ENCODE peak calls at places on chromosomes 7 and 10, in ten cellular contexts. M is fibroblast of lung; U is GM13976; B is natural killer cell; I is AG10803; O is CD4-positive, alpha-beta T cell; K is tibial artery; V is upper lobe of right lung; L is hepatocyte; H is lower lobe of right lung. F is an unnamed sample.

GRCh38 chr7:46208635-46209525 is 287.8 kb upstream of the IGFBP3 start:
- DNase-seq in U (no peak), H (no peak), M (no peak), K (no peak), O (no peak), I (peak; percentile 53), V (no peak), L (no peak), B (no peak), F (no peak)

GRCh38 chr10:33385686-33386085 is 51.2 kb upstream of the NRP1 start:
- DNase-seq in O (no peak), B (no peak), I (no peak), L (no peak), U (no peak), K (no peak), H (no peak), M (no peak), V (no peak), F (no peak)

GRCh38 chr10:124605481-124605855 is 138.7 kb downstream of the FAM53B start:
- DNase-seq in L (no peak), I (no peak), V (no peak), B (no peak), H (no peak), O (no peak), K (no peak), U (no peak), M (no peak), F (no peak)

GRCh38 chr10:13759167-13759566 is 172.4 kb downstream of the PRPF18 start:
- DNase-seq in H (no peak), I (peak; percentile 45), K (no peak), L (no peak), U (no peak), B (no peak), O (no peak), V (no peak), M (peak; percentile 72), F (peak; percentile 30)

GRCh38 chr7:124032369-124033092 is at the start of gene TMEM229A:
- DNase-seq in U (peak; percentile 50), B (no peak), V (peak; percentile 68), M (peak; percentile 48), O (no peak), K (no peak), I (peak; percentile 14), L (peak; percentile 84), H (peak; percentile 48), F (peak; percentile 49)

GRCh38 chr10:111118758-111119157 is 41.9 kb downstream of the ADRA2A start:
- DNase-seq in L (no peak), K (no peak), M (no peak), I (no peak), H (no peak), O (no peak), B (no peak), U (no peak), V (peak; percentile 23), F (no peak)

GRCh38 chr10:100730739-100731602 is 14.4 kb upstream of the PAX2 start:
- DNase-seq in O (no peak), H (no peak), I (peak; percentile 34), V (peak; percentile 69), M (peak; percentile 18), B (no peak), U (peak; percentile 80), L (peak; percentile 53), K (no peak), F (no peak)

GRCh38 chr7:526474-527034 is 6.9 kb upstream of the PDGFA start:
- DNase-seq in L (no peak), K (no peak), B (no peak), U (no peak), V (no peak), H (no peak), O (no peak), M (no peak), I (no peak), F (no peak)

GRCh38 chr10:112907893-112908292 is 42.2 kb upstream of the TCF7L2 start:
- DNase-seq in H (no peak), B (no peak), O (no peak), I (peak; percentile 13), U (no peak), V (no peak), K (no peak), M (peak; percentile 10), L (no peak), F (no peak)

GRCh38 chr7:151632750-151633515 is 113.2 kb upstream of the RHEB start:
- DNase-seq in U (peak; percentile 73), B (peak; percentile 50), O (peak; percentile 26), K (peak; percentile 50), H (peak; percentile 81), V (peak; percentile 83), M (peak; percentile 55), I (peak; percentile 56), L (peak; percentile 48), F (peak; percentile 20)

GRCh38 chr10:1660815-1661214 is 76.5 kb downstream of the ADARB2 start:
- DNase-seq in K (no peak), O (no peak), V (no peak), L (no peak), I (no peak), B (no peak), U (no peak), M (no peak), H (no peak), F (no peak)

GRCh38 chr10:23437987-23438546 is 808 bp upstream of the OTUD1 start:
- DNase-seq in V (no peak), B (no peak), L (no peak), H (no peak), U (no peak), O (no peak), K (no peak), I (no peak), M (no peak), F (no peak)

GRCh38 chr10:23439920-23440875 is 1.3 kb downstream of the OTUD1 start:
- DNase-seq in V (peak; percentile 76), H (peak; percentile 69), L (peak; percentile 58), U (no peak), O (no peak), K (peak; percentile 36), M (peak; percentile 34), I (peak; percentile 38), B (peak; percentile 44), F (peak; percentile 17)

GRCh38 chr10:23439452-23439919 is 611 bp downstream of the OTUD1 start:
- DNase-seq in H (no peak), V (no peak), O (peak; percentile 16), L (no peak), M (peak; percentile 15), I (peak; percentile 6), K (no peak), U (peak; percentile 59), B (no peak), F (no peak)

GRCh38 chr10:23435378-23435777 is 3.5 kb upstream of the OTUD1 start:
- DNase-seq in U (no peak), K (no peak), M (no peak), I (no peak), O (no peak), L (no peak), B (no peak), V (no peak), H (no peak), F (no peak)

DNA sequence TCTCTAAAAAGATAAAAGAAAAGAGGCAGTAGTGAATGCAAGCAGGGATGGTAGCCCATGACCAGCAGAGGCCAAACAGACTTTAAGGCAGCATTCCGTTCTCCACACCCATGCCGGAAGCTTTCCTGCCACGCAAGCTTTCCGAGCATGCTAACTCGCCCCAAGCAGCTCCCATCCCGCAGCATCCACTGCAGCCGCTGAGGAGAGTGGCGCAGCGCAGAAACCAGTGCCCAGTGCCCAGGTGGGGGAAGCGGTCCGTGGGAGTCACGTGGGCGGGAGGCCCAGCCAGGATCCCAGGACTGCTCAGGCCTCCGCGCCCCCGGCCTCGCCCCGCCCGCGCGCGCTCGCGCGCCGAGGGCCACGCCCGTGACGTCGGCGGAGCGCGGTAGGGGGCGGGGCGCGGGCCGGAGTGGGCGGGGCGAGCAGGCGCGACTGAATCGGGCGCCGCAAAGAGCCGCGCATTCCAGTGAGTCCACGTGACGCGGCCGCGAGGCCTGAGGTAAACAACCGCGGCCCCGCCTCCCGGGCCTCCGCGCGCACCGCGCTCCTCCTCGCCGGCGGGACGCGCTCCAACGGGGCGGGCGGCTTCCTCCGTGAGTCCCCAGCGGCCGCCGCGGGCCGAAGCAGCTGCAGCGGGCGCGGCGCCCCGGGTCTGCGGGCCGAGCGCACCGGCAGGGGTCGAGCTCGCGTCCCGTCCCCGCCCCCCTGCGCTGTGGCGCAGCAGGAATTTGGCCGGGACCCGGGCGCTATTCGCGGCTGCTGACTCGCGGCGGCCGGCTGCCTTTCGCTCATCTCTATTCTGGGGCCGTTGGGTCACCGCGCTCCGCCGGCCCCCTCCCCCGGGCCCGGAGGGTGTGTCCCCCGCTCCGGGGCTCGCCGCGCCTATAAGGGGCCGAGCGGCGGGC is at the start of gene OTUD1:
- DNase-seq in M (peak; percentile 86), L (peak; percentile 98), B (peak; percentile 92), H (peak; percentile 99), O (peak; percentile 90), U (peak; percentile 95), K (peak; percentile 97), V (peak; percentile 99), I (peak; percentile 93), F (peak; percentile 93)
- TF ChIP-seq CTCF in M (no peak), L (peak; percentile 16), B (no peak), H (peak; percentile 16), O (no peak), U (no peak), K (peak; percentile 11), V (no peak), I (peak; percentile 1), F (peak; percentile 22)

GRCh38 chr7:141974831-141975230 is 1.3 kb upstream of the TAS2R38 start:
- DNase-seq in L (peak; percentile 44), M (no peak), H (no peak), K (no peak), B (no peak), O (no peak), V (no peak), U (no peak), I (no peak), F (no peak)
- TF ChIP-seq CTCF in L (peak; percentile 54), M (no peak), H (no peak), K (no peak), B (peak; percentile 49), O (no peak), V (no peak), U (peak; percentile 16), I (peak; percentile 8), F (peak; percentile 66)

GRCh38 chr7:40833541-40834234 is 698.9 kb downstream of the SUGCT start:
- DNase-seq in H (no peak), I (peak; percentile 30), U (no peak), O (no peak), M (no peak), L (no peak), V (no peak), K (no peak), B (no peak), F (no peak)
- TF ChIP-seq CTCF in H (no peak), I (peak; percentile 52), U (no peak), O (no peak), M (peak; percentile 44), L (peak; percentile 39), V (no peak), K (no peak), B (no peak), F (no peak)

DNA sequence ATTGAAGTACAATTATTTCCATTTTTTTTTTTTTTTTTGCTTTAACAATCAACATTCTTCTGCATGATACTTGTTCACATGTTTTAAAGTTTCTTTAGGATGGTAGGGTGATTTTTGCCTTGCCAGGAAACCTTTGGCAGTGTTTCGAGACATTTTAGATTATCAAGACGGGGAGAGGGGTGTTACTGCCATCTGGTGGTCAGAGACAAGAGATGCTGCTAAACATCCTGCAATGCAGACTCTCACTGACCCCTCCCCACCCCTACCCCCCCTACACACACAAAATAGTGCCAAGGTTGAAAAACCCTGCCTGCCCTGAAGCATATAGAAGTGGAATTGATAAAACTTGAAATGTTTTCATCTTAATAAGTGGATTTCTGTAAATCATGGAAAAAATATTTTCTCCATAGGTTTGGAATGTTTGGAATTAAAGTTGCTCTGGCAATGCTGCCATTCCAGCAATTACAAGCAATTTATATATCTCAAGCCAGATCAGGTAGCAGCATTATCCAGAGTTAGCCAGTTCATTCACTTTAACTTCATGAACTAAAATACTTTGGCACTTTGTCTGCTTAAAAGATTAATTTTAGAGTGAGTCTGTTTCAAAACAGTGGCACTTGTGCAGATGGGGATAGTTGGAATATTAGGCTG is 62.1 kb downstream of the SDHAF3 start:
- DNase-seq in O (peak; percentile 25), M (peak; percentile 48), K (no peak), V (no peak), L (peak; percentile 79), H (no peak), I (peak; percentile 64), B (no peak), U (peak; percentile 63), F (peak; percentile 27)
- TF ChIP-seq CTCF in O (peak; percentile 84), M (peak; percentile 82), K (peak; percentile 64), V (peak; percentile 84), L (peak; percentile 91), H (peak; percentile 80), I (peak; percentile 86), B (peak; percentile 80), U (peak; percentile 62), F (peak; percentile 85)

F was measured in progenitor cell of endocrine pancreas.